ENCODE peak calls at places on chromosomes 12 and 14, in five cellular contexts. One of them, this sample, is unnamed.

GRCh38 chr14:57974896-57975295 is 109.0 kb upstream of the SLC35F4 start:
- DNase-seq in sigmoid colon: no peak
- DNase-seq in H1: no peak
- DNase-seq in fibroblast of villous mesenchyme: no peak
- DNase-seq in left lung: no peak
- DNase-seq in this sample: no peak

GRCh38 chr12:30823764-30824163 is 69.0 kb upstream of the CAPRIN2 start:
- DNase-seq in sigmoid colon: no peak
- DNase-seq in H1: no peak
- DNase-seq in fibroblast of villous mesenchyme: no peak
- DNase-seq in left lung: no peak
- DNase-seq in this sample: no peak

GRCh38 chr12:104566244-104566993 is 109.7 kb downstream of the CHST11 start:
- DNase-seq in sigmoid colon: no peak
- DNase-seq in H1: no peak
- DNase-seq in fibroblast of villous mesenchyme: no peak
- DNase-seq in left lung: no peak
- DNase-seq in this sample: no peak

GRCh38 chr12:93447555-93448265 is 6.0 kb upstream of the UBE2N start:
- DNase-seq in sigmoid colon: no peak
- DNase-seq in H1: no peak
- DNase-seq in fibroblast of villous mesenchyme: no peak
- DNase-seq in left lung: no peak
- DNase-seq in this sample: no peak

GRCh38 chr14:75906680-75907280 is 75.0 kb downstream of the TGFB3 start:
- DNase-seq in sigmoid colon: peak; percentile 81
- DNase-seq in H1: peak; percentile 77
- DNase-seq in fibroblast of villous mesenchyme: peak; percentile 81
- DNase-seq in left lung: peak; percentile 58
- DNase-seq in this sample: no peak

GRCh38 chr12:11885261-11886038 is 185.3 kb upstream of the BCL2L14 start:
- DNase-seq in sigmoid colon: no peak
- DNase-seq in H1: no peak
- DNase-seq in fibroblast of villous mesenchyme: peak; percentile 58
- DNase-seq in left lung: no peak
- DNase-seq in this sample: no peak

GRCh38 chr12:54360717-54361456 is 3.4 kb downstream of the GPR84 start:
- DNase-seq in sigmoid colon: peak; percentile 88
- DNase-seq in H1: peak; percentile 93
- DNase-seq in fibroblast of villous mesenchyme: peak; percentile 82
- DNase-seq in left lung: peak; percentile 75
- DNase-seq in this sample: no peak

GRCh38 chr14:51006781-51007211 is 62.5 kb upstream of the PYGL start:
- DNase-seq in sigmoid colon: peak; percentile 72
- DNase-seq in H1: no peak
- DNase-seq in fibroblast of villous mesenchyme: peak; percentile 13
- DNase-seq in left lung: no peak
- DNase-seq in this sample: peak; percentile 69

GRCh38 chr14:104221636-104222375 is 83.4 kb downstream of the KIF26A start:
- DNase-seq in sigmoid colon: peak; percentile 50
- DNase-seq in H1: no peak
- DNase-seq in fibroblast of villous mesenchyme: no peak
- DNase-seq in left lung: peak; percentile 28
- DNase-seq in this sample: no peak

GRCh38 chr12:131486831-131487230 is 224.1 kb upstream of the SFSWAP start:
- DNase-seq in sigmoid colon: no peak
- DNase-seq in H1: no peak
- DNase-seq in fibroblast of villous mesenchyme: no peak
- DNase-seq in left lung: no peak
- DNase-seq in this sample: no peak

GRCh38 chr12:65229441-65229840 is 49.0 kb upstream of the MSRB3 start:
- DNase-seq in sigmoid colon: no peak
- DNase-seq in H1: no peak
- DNase-seq in fibroblast of villous mesenchyme: peak; percentile 67
- DNase-seq in left lung: no peak
- DNase-seq in this sample: peak; percentile 8

GRCh38 chr12:52121848-52122838 is 42.6 kb downstream of the SMIM41 start:
- DNase-seq in sigmoid colon: peak; percentile 85
- DNase-seq in H1: peak; percentile 90
- DNase-seq in fibroblast of villous mesenchyme: peak; percentile 59
- DNase-seq in left lung: no peak
- DNase-seq in this sample: no peak

GRCh38 chr12:94340568-94340967 is 119.1 kb downstream of the CEP83 start:
- DNase-seq in sigmoid colon: no peak
- DNase-seq in H1: no peak
- DNase-seq in fibroblast of villous mesenchyme: no peak
- DNase-seq in left lung: no peak
- DNase-seq in this sample: no peak

GRCh38 chr12:67853204-67853603 is 136.0 kb upstream of the IFNG-AS1 start:
- DNase-seq in sigmoid colon: no peak
- DNase-seq in H1: no peak
- DNase-seq in fibroblast of villous mesenchyme: peak; percentile 25
- DNase-seq in left lung: no peak
- DNase-seq in this sample: no peak

GRCh38 chr12:77720258-77720657 is 110.4 kb upstream of the NAV3 start:
- DNase-seq in sigmoid colon: no peak
- DNase-seq in H1: no peak
- DNase-seq in fibroblast of villous mesenchyme: no peak
- DNase-seq in left lung: no peak
- DNase-seq in this sample: no peak

GRCh38 chr14:102554835-102555819 is 37.3 kb upstream of the RCOR1 start:
- DNase-seq in sigmoid colon: no peak
- DNase-seq in H1: peak; percentile 83
- DNase-seq in fibroblast of villous mesenchyme: peak; percentile 39
- DNase-seq in left lung: peak; percentile 60
- DNase-seq in this sample: no peak

GRCh38 chr12:118136559-118137003 is 657 bp downstream of the PEBP1 start:
- DNase-seq in sigmoid colon: peak; percentile 75
- DNase-seq in H1: peak; percentile 58
- DNase-seq in fibroblast of villous mesenchyme: peak; percentile 52
- DNase-seq in left lung: peak; percentile 67
- DNase-seq in this sample: no peak

GRCh38 chr12:15978431-15978950 is 67.4 kb downstream of the DERA start:
- DNase-seq in sigmoid colon: no peak
- DNase-seq in H1: no peak
- DNase-seq in fibroblast of villous mesenchyme: peak; percentile 66
- DNase-seq in left lung: no peak
- DNase-seq in this sample: no peak

GRCh38 chr12:111155020-111155419 is 213.9 kb downstream of the PHETA1 start:
- DNase-seq in sigmoid colon: no peak
- DNase-seq in H1: no peak
- DNase-seq in fibroblast of villous mesenchyme: no peak
- DNase-seq in left lung: no peak
- DNase-seq in this sample: no peak

GRCh38 chr14:74634481-74634880 is 22.4 kb upstream of the LTBP2 start:
- DNase-seq in sigmoid colon: no peak
- DNase-seq in H1: no peak
- DNase-seq in fibroblast of villous mesenchyme: no peak
- DNase-seq in left lung: no peak
- DNase-seq in this sample: no peak

GRCh38 chr14:36162267-36162666 is 14.3 kb downstream of the PTCSC3 start:
- DNase-seq in sigmoid colon: no peak
- DNase-seq in H1: no peak
- DNase-seq in fibroblast of villous mesenchyme: no peak
- DNase-seq in left lung: no peak
- DNase-seq in this sample: no peak

GRCh38 chr12:47818701-47819543 is 781 bp downstream of the HDAC7 start:
- DNase-seq in sigmoid colon: peak; percentile 85
- DNase-seq in H1: peak; percentile 84
- DNase-seq in fibroblast of villous mesenchyme: peak; percentile 55
- DNase-seq in left lung: peak; percentile 80
- DNase-seq in this sample: no peak

GRCh38 chr12:113071427-113072112 is 15.0 kb downstream of the DTX1 start:
- DNase-seq in sigmoid colon: no peak
- DNase-seq in H1: no peak
- DNase-seq in fibroblast of villous mesenchyme: no peak
- DNase-seq in left lung: no peak
- DNase-seq in this sample: no peak

GRCh38 chr12:56931474-56931978 is 2.7 kb downstream of the SDR9C7 start:
- DNase-seq in sigmoid colon: no peak
- DNase-seq in H1: peak; percentile 46
- DNase-seq in fibroblast of villous mesenchyme: peak; percentile 85
- DNase-seq in left lung: no peak
- DNase-seq in this sample: peak; percentile 8

GRCh38 chr14:22533057-22533704 is 55.8 kb downstream of the DAD1 start:
- DNase-seq in sigmoid colon: no peak
- DNase-seq in H1: no peak
- DNase-seq in fibroblast of villous mesenchyme: no peak
- DNase-seq in left lung: no peak
- DNase-seq in this sample: no peak

GRCh38 chr12:109772622-109773321 is 59.1 kb downstream of the FAM222A start:
- DNase-seq in sigmoid colon: peak; percentile 30
- DNase-seq in H1: no peak
- DNase-seq in fibroblast of villous mesenchyme: no peak
- DNase-seq in left lung: no peak
- DNase-seq in this sample: no peak

GRCh38 chr12:109775172-109775881 is 57.9 kb downstream of the TRPV4 start:
- DNase-seq in sigmoid colon: peak; percentile 87
- DNase-seq in H1: peak; percentile 91
- DNase-seq in fibroblast of villous mesenchyme: peak; percentile 66
- DNase-seq in left lung: peak; percentile 66
- DNase-seq in this sample: peak; percentile 5

GRCh38 chr12:109771746-109772621 is 58.4 kb downstream of the FAM222A start:
- DNase-seq in sigmoid colon: peak; percentile 56
- DNase-seq in H1: peak; percentile 47
- DNase-seq in fibroblast of villous mesenchyme: no peak
- DNase-seq in left lung: no peak
- DNase-seq in this sample: no peak

GRCh38 chr12:109770861-109771670 is 57.4 kb downstream of the FAM222A start:
- DNase-seq in sigmoid colon: peak; percentile 57
- DNase-seq in H1: no peak
- DNase-seq in fibroblast of villous mesenchyme: no peak
- DNase-seq in left lung: no peak
- DNase-seq in this sample: no peak

DNA sequence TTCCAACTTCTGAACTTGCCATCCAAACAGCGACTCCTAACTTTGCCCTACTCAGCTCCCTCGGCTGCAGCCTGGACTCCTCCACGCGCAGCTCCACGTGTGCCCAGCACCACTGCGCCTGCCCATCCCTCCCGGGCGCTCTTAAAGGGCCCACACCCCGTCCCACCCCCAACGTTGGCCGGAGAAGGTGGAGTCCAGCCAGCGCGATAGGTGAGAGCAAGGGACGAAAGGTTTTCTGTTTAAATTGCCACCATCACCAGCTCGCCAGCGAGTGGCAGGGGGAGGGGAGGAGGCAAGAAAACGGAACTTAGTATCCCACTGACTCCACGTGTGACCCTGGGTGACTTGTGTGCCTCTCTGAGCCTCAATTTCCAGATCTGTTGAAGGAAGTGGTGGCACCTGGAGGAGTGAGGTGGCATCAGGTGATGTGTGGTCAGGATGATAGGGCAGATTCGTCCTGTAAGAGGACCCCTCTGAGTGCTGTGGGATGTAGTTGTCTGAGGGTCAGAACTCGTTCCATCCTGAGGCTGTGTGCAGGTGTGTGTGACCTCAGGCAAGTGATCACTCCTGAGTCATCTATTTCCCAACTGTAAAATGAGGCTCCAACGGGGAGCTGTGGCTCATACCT is 59.7 kb downstream of the TRPV4 start:
- DNase-seq in sigmoid colon: peak; percentile 56
- DNase-seq in H1: no peak
- DNase-seq in fibroblast of villous mesenchyme: no peak
- DNase-seq in left lung: no peak
- DNase-seq in this sample: no peak
- H3K4me3 ChIP-seq in sigmoid colon: no peak overlapping the region
- H3K4me3 ChIP-seq in H1: no peak overlapping the region
- H3K4me3 ChIP-seq in fibroblast of villous mesenchyme: no peak overlapping the region
- H3K4me3 ChIP-seq in left lung: no peak overlapping the region
- H3K4me3 ChIP-seq in this sample: no peak overlapping the region

GRCh38 chr12:27566626-27567025 is 42.6 kb downstream of the PPFIBP1 start:
- DNase-seq in sigmoid colon: no peak
- DNase-seq in H1: no peak
- DNase-seq in fibroblast of villous mesenchyme: no peak
- DNase-seq in left lung: no peak
- DNase-seq in this sample: no peak

GRCh38 chr12:27564612-27565213 is 40.7 kb downstream of the PPFIBP1 start:
- DNase-seq in sigmoid colon: no peak
- DNase-seq in H1: no peak
- DNase-seq in fibroblast of villous mesenchyme: no peak
- DNase-seq in left lung: no peak
- DNase-seq in this sample: no peak

GRCh38 chr12:27571463-27571862 is 47.5 kb downstream of the PPFIBP1 start:
- DNase-seq in sigmoid colon: no peak
- DNase-seq in H1: no peak
- DNase-seq in fibroblast of villous mesenchyme: peak; percentile 40
- DNase-seq in left lung: no peak
- DNase-seq in this sample: no peak

GRCh38 chr12:27561535-27562350 is 37.7 kb downstream of the PPFIBP1 start:
- DNase-seq in sigmoid colon: no peak
- DNase-seq in H1: no peak
- DNase-seq in fibroblast of villous mesenchyme: no peak
- DNase-seq in left lung: no peak
- DNase-seq in this sample: no peak

DNA sequence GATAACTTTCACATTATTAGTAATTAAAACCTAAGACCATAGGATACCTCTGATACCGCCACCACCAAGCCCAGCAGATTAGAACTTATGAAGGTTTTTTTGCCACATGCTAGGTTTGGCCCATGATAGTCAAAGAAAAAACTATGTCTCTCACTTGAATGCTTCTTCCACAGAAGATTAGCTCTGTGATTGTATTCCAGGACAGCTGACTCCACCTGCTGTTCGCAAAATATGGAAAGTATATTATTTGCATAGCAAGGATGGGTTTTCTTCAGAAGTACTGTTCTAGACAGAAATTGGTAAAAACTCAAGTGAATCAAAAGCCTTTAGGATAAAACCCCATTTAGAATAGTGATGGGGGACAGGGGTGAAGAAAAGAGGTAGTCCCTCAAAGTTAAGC is 42.2 kb downstream of the PPFIBP1 start:
- DNase-seq in sigmoid colon: no peak
- DNase-seq in H1: no peak
- DNase-seq in fibroblast of villous mesenchyme: no peak
- DNase-seq in left lung: no peak
- DNase-seq in this sample: no peak
- TF ChIP-seq CTCF in sigmoid colon: no peak
- TF ChIP-seq CTCF in H1: no peak
- TF ChIP-seq CTCF in fibroblast of villous mesenchyme: peak; percentile 18
- TF ChIP-seq CTCF in left lung: no peak
- TF ChIP-seq CTCF in this sample: no peak

GRCh38 chr14:94389731-94390371 is 1.4 kb upstream of the SERPINA1 start:
- DNase-seq in sigmoid colon: no peak
- DNase-seq in H1: no peak
- DNase-seq in fibroblast of villous mesenchyme: no peak
- DNase-seq in left lung: no peak
- DNase-seq in this sample: no peak
- H3K4me3 ChIP-seq in sigmoid colon: no peak overlapping the region
- H3K4me3 ChIP-seq in H1: no peak overlapping the region
- H3K4me3 ChIP-seq in fibroblast of villous mesenchyme: no peak overlapping the region
- H3K4me3 ChIP-seq in left lung: no peak overlapping the region
- H3K4me3 ChIP-seq in this sample: no peak overlapping the region

GRCh38 chr14:106522990-106523389 is 996.6 kb downstream of the TMEM121 start:
- DNase-seq in sigmoid colon: no peak
- DNase-seq in H1: no peak
- DNase-seq in fibroblast of villous mesenchyme: no peak
- DNase-seq in left lung: no peak
- DNase-seq in this sample: no peak

GRCh38 chr14:106513302-106513701 is 986.9 kb downstream of the TMEM121 start:
- DNase-seq in sigmoid colon: no peak
- DNase-seq in H1: no peak
- DNase-seq in fibroblast of villous mesenchyme: no peak
- DNase-seq in left lung: no peak
- DNase-seq in this sample: no peak

GRCh38 chr14:106518054-106518943 is 991.9 kb downstream of the TMEM121 start:
- DNase-seq in sigmoid colon: no peak
- DNase-seq in H1: no peak
- DNase-seq in fibroblast of villous mesenchyme: no peak
- DNase-seq in left lung: no peak
- DNase-seq in this sample: no peak
- TF ChIP-seq CTCF in sigmoid colon: no peak
- TF ChIP-seq CTCF in H1: no peak
- TF ChIP-seq CTCF in fibroblast of villous mesenchyme: no peak
- TF ChIP-seq CTCF in left lung: no peak
- TF ChIP-seq CTCF in this sample: no peak

This sample was measured in retinal pigment epithelial cell.